ENCODE peak calls at places on chromosomes 2 and 18, in eight cellular contexts. Q is hepatocyte, C is colonic mucosa, G is gastrocnemius medialis, X is neuronal stem cell, P is OCI-LY7, L is mucosa of descending colon, K is iPS DF 6.9. A is an unnamed sample. For H3K9me3, the result is how much of the 10 kb centered on the place peaks cover.

GRCh38 chr2:212908682-212909435 is 242.6 kb downstream of the IKZF2 start:
- DNase-seq in Q (no peak), C (no peak), G (no peak), X (no peak), P (no peak), L (no peak), K (no peak), A (no peak)

GRCh38 chr2:768484-768883 is 91.3 kb upstream of the TMEM18 start:
- DNase-seq in Q (no peak), C (no peak), G (no peak), X (no peak), P (no peak), L (no peak), K (no peak), A (no peak)

GRCh38 chr2:240435457-240435954 is at the start of gene GPC1:
- DNase-seq in Q (peak), C (peak), G (peak), X (peak), P (peak), L (peak), K (no peak), A (peak)

GRCh38 chr2:163236553-163236952 is 398.0 kb upstream of the KCNH7 start:
- DNase-seq in Q (no peak), C (no peak), G (no peak), X (no peak), P (no peak), L (no peak), K (no peak), A (no peak)

GRCh38 chr2:160908157-160908556 is 252.1 kb upstream of the TANK start:
- DNase-seq in Q (no peak), C (no peak), G (no peak), X (no peak), P (no peak), L (no peak), K (no peak), A (no peak)

GRCh38 chr2:145682536-145683157 is 1162.7 kb upstream of the ZEB2 start:
- DNase-seq in Q (no peak), C (no peak), G (no peak), X (no peak), P (no peak), L (no peak), K (no peak), A (no peak)

GRCh38 chr2:201419057-201419635 is 32.1 kb downstream of the TRAK2 start:
- DNase-seq in Q (peak), C (peak), G (no peak), X (no peak), P (no peak), L (peak), K (no peak), A (no peak)

GRCh38 chr2:191552036-191552435 is 125.9 kb upstream of the NABP1 start:
- DNase-seq in Q (no peak), C (no peak), G (no peak), X (no peak), P (no peak), L (no peak), K (no peak), A (no peak)

GRCh38 chr2:225930687-225931086 is 531.2 kb downstream of the NYAP2 start:
- DNase-seq in Q (no peak), C (no peak), G (no peak), X (no peak), P (no peak), L (no peak), K (no peak), A (no peak)

GRCh38 chr2:185012643-185013042 is 414.3 kb downstream of the ZNF804A start:
- DNase-seq in Q (no peak), C (no peak), G (no peak), X (no peak), P (peak), L (no peak), K (no peak), A (no peak)

GRCh38 chr18:34159691-34160185 is 65.0 kb downstream of the NOL4 start:
- DNase-seq in Q (no peak), C (no peak), G (no peak), X (no peak), P (no peak), L (no peak), K (no peak), A (no peak)

GRCh38 chr2:72036595-72036994 is 111.1 kb downstream of the CYP26B1 start:
- DNase-seq in Q (no peak), C (no peak), G (no peak), X (no peak), P (no peak), L (no peak), K (no peak), A (no peak)

GRCh38 chr18:22314001-22314400 is 103.7 kb downstream of the CTAGE1 start:
- DNase-seq in Q (no peak), C (no peak), G (no peak), X (no peak), P (no peak), L (no peak), K (no peak), A (no peak)

GRCh38 chr2:2843969-2844548 is 513.0 kb upstream of the MYT1L start:
- DNase-seq in Q (no peak), C (no peak), G (no peak), X (no peak), P (peak), L (no peak), K (peak), A (no peak)

GRCh38 chr2:157628532-157629415 is at the start of gene ACVR1C:
- DNase-seq in Q (peak), C (peak), G (peak), X (peak), P (no peak), L (peak), K (peak), A (peak)

GRCh38 chr18:76466410-76466991 is 28.5 kb downstream of the ZNF516 start:
- DNase-seq in Q (no peak), C (no peak), G (no peak), X (no peak), P (no peak), L (no peak), K (no peak), A (no peak)

GRCh38 chr2:37173741-37174140 is 14.7 kb downstream of the SULT6B1 start:
- DNase-seq in Q (no peak), C (no peak), G (no peak), X (no peak), P (no peak), L (no peak), K (no peak), A (no peak)

GRCh38 chr2:183809404-183809803 is 685.2 kb downstream of the NUP35 start:
- DNase-seq in Q (no peak), C (no peak), G (no peak), X (no peak), P (no peak), L (no peak), K (no peak), A (no peak)

GRCh38 chr2:38765149-38765548 is 12.9 kb upstream of the GEMIN6 start:
- DNase-seq in Q (no peak), C (no peak), G (no peak), X (no peak), P (no peak), L (no peak), K (no peak), A (no peak)

GRCh38 chr18:36809590-36810381 is 19.0 kb downstream of the TPGS2 start:
- DNase-seq in Q (peak), C (no peak), G (peak), X (peak), P (peak), L (no peak), K (peak), A (no peak)

GRCh38 chr18:54777118-54777791 is 51.0 kb upstream of the RAB27B start:
- DNase-seq in Q (no peak), C (no peak), G (no peak), X (no peak), P (no peak), L (no peak), K (no peak), A (no peak)

GRCh38 chr2:176085861-176086771 is 2.4 kb upstream of the EVX2 start:
- DNase-seq in Q (peak), C (peak), G (no peak), X (no peak), P (no peak), L (peak), K (no peak), A (no peak)

GRCh38 chr2:216621292-216621691 is 11.9 kb upstream of the IGFBP2 start:
- DNase-seq in Q (peak), C (no peak), G (no peak), X (no peak), P (no peak), L (no peak), K (no peak), A (no peak)

GRCh38 chr2:10864888-10865551 is 46.7 kb upstream of the KCNF1 start:
- DNase-seq in Q (no peak), C (no peak), G (no peak), X (no peak), P (peak), L (no peak), K (no peak), A (no peak)

GRCh38 chr2:165793779-165794519 is at the start of gene GALNT3:
- DNase-seq in Q (peak), C (peak), G (no peak), X (peak), P (no peak), L (peak), K (peak), A (peak)

GRCh38 chr2:96949701-96950350 is 36.6 kb downstream of the FAM178B start:
- DNase-seq in Q (no peak), C (no peak), G (no peak), X (no peak), P (no peak), L (no peak), K (no peak), A (peak)

GRCh38 chr2:20615046-20615465 is 35.8 kb downstream of the HS1BP3 start:
- DNase-seq in Q (no peak), C (no peak), G (no peak), X (no peak), P (no peak), L (peak), K (no peak), A (peak)

GRCh38 chr2:47058061-47058931 is 96.8 kb downstream of the STPG4 start:
- DNase-seq in Q (peak), C (no peak), G (peak), X (no peak), P (no peak), L (no peak), K (no peak), A (no peak)

GRCh38 chr2:129237966-129238725 is 741.3 kb upstream of the RAB6C start:
- DNase-seq in Q (no peak), C (no peak), G (no peak), X (no peak), P (no peak), L (no peak), K (no peak), A (no peak)

GRCh38 chr18:59264136-59264571 is 9.1 kb downstream of the RAX start:
- DNase-seq in Q (no peak), C (no peak), G (no peak), X (no peak), P (no peak), L (no peak), K (no peak), A (no peak)

GRCh38 chr2:48793671-48794070 is 38.1 kb upstream of the LHCGR start:
- DNase-seq in Q (no peak), C (no peak), G (no peak), X (no peak), P (no peak), L (no peak), K (no peak), A (no peak)

GRCh38 chr2:180656455-180656847 is 324.0 kb upstream of the UBE2E3 start:
- DNase-seq in Q (peak), C (no peak), G (no peak), X (no peak), P (no peak), L (no peak), K (no peak), A (no peak)

GRCh38 chr2:40095003-40095402 is 315.9 kb upstream of the THUMPD2 start:
- DNase-seq in Q (no peak), C (no peak), G (no peak), X (no peak), P (no peak), L (no peak), K (no peak), A (no peak)

GRCh38 chr2:104862061-104862941 is 8.4 kb downstream of the POU3F3 start:
- DNase-seq in Q (no peak), C (peak), G (no peak), X (no peak), P (no peak), L (no peak), K (no peak), A (no peak)

GRCh38 chr2:235701206-235701605 is 207.4 kb downstream of the AGAP1 start:
- DNase-seq in Q (no peak), C (no peak), G (no peak), X (no peak), P (no peak), L (no peak), K (no peak), A (no peak)

GRCh38 chr2:26179446-26179907 is 6.6 kb downstream of the GAREM2 start:
- DNase-seq in Q (no peak), C (no peak), G (no peak), X (no peak), P (no peak), L (no peak), K (no peak), A (no peak)

GRCh38 chr2:202135111-202135874 is 62.2 kb downstream of the KIAA2012 start:
- DNase-seq in Q (peak), C (peak), G (peak), X (no peak), P (no peak), L (peak), K (no peak), A (no peak)

GRCh38 chr2:121860033-121860810 is 104.8 kb downstream of the TSN start:
- DNase-seq in Q (peak), C (no peak), G (no peak), X (no peak), P (no peak), L (no peak), K (no peak), A (no peak)

DNA sequence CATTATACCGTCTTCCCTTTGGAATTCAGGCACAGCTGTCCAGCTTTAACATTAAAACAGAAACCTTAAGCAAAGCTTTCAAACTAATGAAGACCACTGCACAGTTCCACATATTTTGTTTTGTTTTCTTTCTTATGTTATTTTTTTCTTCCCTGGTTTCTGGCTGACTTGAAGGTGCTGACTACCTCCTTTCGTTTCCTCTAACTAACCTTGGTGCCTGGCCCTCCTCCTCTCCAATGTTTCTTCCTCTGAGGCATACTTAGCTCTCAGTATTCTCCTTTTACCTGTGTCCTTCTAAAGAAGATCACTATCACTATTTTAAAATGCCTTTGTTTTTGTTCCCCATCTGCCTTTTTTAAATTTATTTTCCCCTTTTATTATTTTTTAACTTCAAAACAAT is 433.3 kb upstream of the SPHKAP start:
- DNase-seq in Q (no peak), C (no peak), G (no peak), X (no peak), P (no peak), L (no peak), K (no peak), A (no peak)
- H3K9me3 ChIP-seq in Q (under half), C (under half), G (under half), X (under half), P (under half), L (under half), K (under half), A (under half)

GRCh38 chr2:16069933-16070647 is 129.7 kb downstream of the MYCN start:
- DNase-seq in Q (peak), C (no peak), G (no peak), X (peak), P (no peak), L (no peak), K (no peak), A (no peak)
- H3K9me3 ChIP-seq in Q (under half), C (under half), G (under half), X (under half), P (under half), L (under half), K (under half), A (under half)

GRCh38 chr18:68234676-68235075 is 480.2 kb downstream of the TMX3 start:
- DNase-seq in Q (no peak), C (no peak), G (no peak), X (no peak), P (no peak), L (no peak), K (no peak), A (no peak)
- H3K9me3 ChIP-seq in Q (under half), C (under half), G (under half), X (under half), P (under half), L (under half), K (under half), A (under half)

DNA sequence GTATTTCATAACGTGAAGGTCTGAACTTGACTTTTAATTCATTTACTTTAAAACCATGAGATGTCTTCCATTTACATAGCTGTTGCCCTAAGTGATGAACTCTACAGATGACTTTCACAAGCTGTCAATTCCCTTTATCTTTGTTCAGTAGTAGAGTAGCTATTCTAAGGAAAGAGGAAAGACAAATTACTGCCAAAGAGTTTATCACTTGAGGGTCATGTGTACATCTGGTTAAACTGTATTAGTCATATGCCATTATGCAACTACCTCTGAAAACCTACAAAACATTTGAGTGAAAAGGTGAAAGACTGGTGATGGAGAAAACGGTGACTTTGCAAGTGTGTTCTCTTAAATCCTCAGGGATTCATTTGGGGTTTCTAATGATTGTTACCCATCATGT is 763.9 kb downstream of the TMEM182 start:
- DNase-seq in Q (no peak), C (no peak), G (no peak), X (no peak), P (no peak), L (no peak), K (no peak), A (no peak)
- H3K9me3 ChIP-seq in Q (under half), C (under half), G (under half), X (under half), P (under half), L (under half), K (under half), A (under half)

GRCh38 chr18:60555629-60556028 is 183.1 kb upstream of the MC4R start:
- DNase-seq in Q (no peak), C (peak), G (no peak), X (no peak), P (no peak), L (peak), K (no peak), A (no peak)

GRCh38 chr18:60556326-60556725 is 183.8 kb upstream of the MC4R start:
- DNase-seq in Q (no peak), C (no peak), G (no peak), X (no peak), P (no peak), L (no peak), K (no peak), A (no peak)

GRCh38 chr18:60549338-60549960 is 176.9 kb upstream of the MC4R start:
- DNase-seq in Q (peak), C (no peak), G (no peak), X (peak), P (peak), L (no peak), K (peak), A (no peak)

GRCh38 chr18:60552948-60553347 is 180.4 kb upstream of the MC4R start:
- DNase-seq in Q (no peak), C (no peak), G (no peak), X (no peak), P (no peak), L (no peak), K (no peak), A (no peak)

DNA sequence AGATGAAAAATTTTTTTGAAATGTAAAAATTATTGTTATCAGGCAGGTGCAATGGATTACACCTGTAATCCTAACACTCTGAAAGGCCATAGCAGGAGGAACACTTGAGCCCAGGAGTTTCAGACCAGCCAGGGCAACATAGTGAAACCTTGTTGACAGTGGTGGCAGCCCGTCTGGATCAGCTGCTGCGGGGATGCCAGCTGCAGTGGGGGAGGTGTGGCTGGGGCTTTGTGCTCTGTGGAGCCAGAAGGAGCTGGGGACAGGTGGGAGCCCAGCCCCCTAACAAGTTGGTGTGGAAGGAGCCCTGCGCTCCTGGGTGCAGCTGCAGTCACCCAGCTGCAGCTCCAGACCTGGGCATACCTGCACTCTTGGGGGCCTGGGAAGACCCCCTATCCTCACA is 182.4 kb upstream of the MC4R start:
- DNase-seq in Q (no peak), C (no peak), G (no peak), X (no peak), P (no peak), L (no peak), K (no peak), A (no peak)
- H3K9me3 ChIP-seq in Q (under half), C (under half), G (under half), X (under half), P (under half), L (under half), K (under half), A (under half)

A was measured in RWPE2.